ENCODE peak calls at places on chromosomes 5 and 9, in eight cellular contexts. One of them, this sample, is unnamed.

GRCh38 chr5:27312291-27312690 is 273.9 kb upstream of the CDH9 start:
- DNase-seq in testis: no peak
- DNase-seq in GM12865: no peak
- DNase-seq in AG09309: no peak
- DNase-seq in psoas muscle: no peak
- DNase-seq in endothelial cell of umbilical vein: no peak
- DNase-seq in body of pancreas: no peak
- DNase-seq in coronary artery: no peak
- DNase-seq in this sample: no peak

GRCh38 chr9:91255327-91255726 is 106.4 kb downstream of the AUH start:
- DNase-seq in testis: no peak
- DNase-seq in GM12865: no peak
- DNase-seq in AG09309: peak
- DNase-seq in psoas muscle: no peak
- DNase-seq in endothelial cell of umbilical vein: no peak
- DNase-seq in body of pancreas: no peak
- DNase-seq in coronary artery: no peak
- DNase-seq in this sample: no peak

GRCh38 chr9:72844440-72844768 is 108.4 kb downstream of the ALDH1A1 start:
- DNase-seq in testis: no peak
- DNase-seq in GM12865: no peak
- DNase-seq in AG09309: no peak
- DNase-seq in psoas muscle: no peak
- DNase-seq in endothelial cell of umbilical vein: no peak
- DNase-seq in body of pancreas: no peak
- DNase-seq in coronary artery: no peak
- DNase-seq in this sample: no peak

GRCh38 chr5:97365173-97365845 is 182.3 kb upstream of the RIOK2 start:
- DNase-seq in testis: no peak
- DNase-seq in GM12865: no peak
- DNase-seq in AG09309: no peak
- DNase-seq in psoas muscle: no peak
- DNase-seq in endothelial cell of umbilical vein: no peak
- DNase-seq in body of pancreas: no peak
- DNase-seq in coronary artery: no peak
- DNase-seq in this sample: no peak

GRCh38 chr5:77645158-77645994 is 6.9 kb upstream of the OTP start:
- DNase-seq in testis: no peak
- DNase-seq in GM12865: peak
- DNase-seq in AG09309: no peak
- DNase-seq in psoas muscle: peak
- DNase-seq in endothelial cell of umbilical vein: no peak
- DNase-seq in body of pancreas: peak
- DNase-seq in coronary artery: no peak
- DNase-seq in this sample: no peak

GRCh38 chr5:93599427-93600146 is 16.6 kb downstream of the NR2F1 start:
- DNase-seq in testis: no peak
- DNase-seq in GM12865: no peak
- DNase-seq in AG09309: no peak
- DNase-seq in psoas muscle: no peak
- DNase-seq in endothelial cell of umbilical vein: no peak
- DNase-seq in body of pancreas: no peak
- DNase-seq in coronary artery: no peak
- DNase-seq in this sample: no peak

GRCh38 chr5:79816014-79816413 is 126.4 kb downstream of the CMYA5 start:
- DNase-seq in testis: no peak
- DNase-seq in GM12865: no peak
- DNase-seq in AG09309: no peak
- DNase-seq in psoas muscle: no peak
- DNase-seq in endothelial cell of umbilical vein: no peak
- DNase-seq in body of pancreas: no peak
- DNase-seq in coronary artery: no peak
- DNase-seq in this sample: no peak

GRCh38 chr5:157933005-157933404 is 74.1 kb upstream of the CLINT1 start:
- DNase-seq in testis: no peak
- DNase-seq in GM12865: no peak
- DNase-seq in AG09309: no peak
- DNase-seq in psoas muscle: no peak
- DNase-seq in endothelial cell of umbilical vein: no peak
- DNase-seq in body of pancreas: no peak
- DNase-seq in coronary artery: no peak
- DNase-seq in this sample: no peak

GRCh38 chr5:159405611-159406031 is 75.3 kb upstream of the IL12B start:
- DNase-seq in testis: no peak
- DNase-seq in GM12865: peak
- DNase-seq in AG09309: no peak
- DNase-seq in psoas muscle: no peak
- DNase-seq in endothelial cell of umbilical vein: no peak
- DNase-seq in body of pancreas: no peak
- DNase-seq in coronary artery: no peak
- DNase-seq in this sample: peak

GRCh38 chr5:108216890-108217289 is 165.0 kb downstream of the FBXL17 start:
- DNase-seq in testis: no peak
- DNase-seq in GM12865: no peak
- DNase-seq in AG09309: no peak
- DNase-seq in psoas muscle: no peak
- DNase-seq in endothelial cell of umbilical vein: no peak
- DNase-seq in body of pancreas: no peak
- DNase-seq in coronary artery: no peak
- DNase-seq in this sample: no peak

GRCh38 chr5:80238778-80239679 is 16.8 kb downstream of the SERINC5 start:
- DNase-seq in testis: peak
- DNase-seq in GM12865: no peak
- DNase-seq in AG09309: no peak
- DNase-seq in psoas muscle: peak
- DNase-seq in endothelial cell of umbilical vein: peak
- DNase-seq in body of pancreas: peak
- DNase-seq in coronary artery: no peak
- DNase-seq in this sample: no peak

GRCh38 chr5:65483474-65484346 is 2.0 kb upstream of the ADAMTS6 start:
- DNase-seq in testis: no peak
- DNase-seq in GM12865: peak
- DNase-seq in AG09309: peak
- DNase-seq in psoas muscle: no peak
- DNase-seq in endothelial cell of umbilical vein: peak
- DNase-seq in body of pancreas: no peak
- DNase-seq in coronary artery: no peak
- DNase-seq in this sample: no peak

GRCh38 chr5:179148703-179149170 is 88.6 kb downstream of the ZNF354C start:
- DNase-seq in testis: no peak
- DNase-seq in GM12865: no peak
- DNase-seq in AG09309: no peak
- DNase-seq in psoas muscle: no peak
- DNase-seq in endothelial cell of umbilical vein: no peak
- DNase-seq in body of pancreas: no peak
- DNase-seq in coronary artery: no peak
- DNase-seq in this sample: no peak

GRCh38 chr9:121650220-121651013 is 1.0 kb upstream of the DAB2IP start:
- DNase-seq in testis: peak
- DNase-seq in GM12865: no peak
- DNase-seq in AG09309: no peak
- DNase-seq in psoas muscle: peak
- DNase-seq in endothelial cell of umbilical vein: peak
- DNase-seq in body of pancreas: peak
- DNase-seq in coronary artery: no peak
- DNase-seq in this sample: no peak

GRCh38 chr5:120749737-120750136 is 285.6 kb downstream of the PRR16 start:
- DNase-seq in testis: no peak
- DNase-seq in GM12865: no peak
- DNase-seq in AG09309: no peak
- DNase-seq in psoas muscle: no peak
- DNase-seq in endothelial cell of umbilical vein: no peak
- DNase-seq in body of pancreas: no peak
- DNase-seq in coronary artery: no peak
- DNase-seq in this sample: no peak

GRCh38 chr9:91943876-91944470 is 6.1 kb downstream of the ROR2 start:
- DNase-seq in testis: no peak
- DNase-seq in GM12865: no peak
- DNase-seq in AG09309: no peak
- DNase-seq in psoas muscle: no peak
- DNase-seq in endothelial cell of umbilical vein: no peak
- DNase-seq in body of pancreas: no peak
- DNase-seq in coronary artery: no peak
- DNase-seq in this sample: no peak

GRCh38 chr5:62082370-62082778 is 223.6 kb upstream of the KIF2A start:
- DNase-seq in testis: no peak
- DNase-seq in GM12865: no peak
- DNase-seq in AG09309: peak
- DNase-seq in psoas muscle: no peak
- DNase-seq in endothelial cell of umbilical vein: no peak
- DNase-seq in body of pancreas: no peak
- DNase-seq in coronary artery: no peak
- DNase-seq in this sample: no peak

GRCh38 chr9:127878001-127878651 is 651 bp upstream of the AK1 start:
- DNase-seq in testis: no peak
- DNase-seq in GM12865: no peak
- DNase-seq in AG09309: no peak
- DNase-seq in psoas muscle: no peak
- DNase-seq in endothelial cell of umbilical vein: no peak
- DNase-seq in body of pancreas: no peak
- DNase-seq in coronary artery: no peak
- DNase-seq in this sample: no peak

GRCh38 chr9:121739971-121740370 is 88.5 kb downstream of the DAB2IP start:
- DNase-seq in testis: peak
- DNase-seq in GM12865: no peak
- DNase-seq in AG09309: no peak
- DNase-seq in psoas muscle: no peak
- DNase-seq in endothelial cell of umbilical vein: no peak
- DNase-seq in body of pancreas: no peak
- DNase-seq in coronary artery: no peak
- DNase-seq in this sample: no peak

GRCh38 chr9:95249986-95250385 is 67.5 kb downstream of the FANCC start:
- DNase-seq in testis: no peak
- DNase-seq in GM12865: no peak
- DNase-seq in AG09309: no peak
- DNase-seq in psoas muscle: no peak
- DNase-seq in endothelial cell of umbilical vein: no peak
- DNase-seq in body of pancreas: peak
- DNase-seq in coronary artery: no peak
- DNase-seq in this sample: no peak
- TF ChIP-seq CTCF in testis: no peak
- TF ChIP-seq CTCF in GM12865: no peak
- TF ChIP-seq CTCF in AG09309: no peak
- TF ChIP-seq CTCF in psoas muscle: no peak
- TF ChIP-seq CTCF in endothelial cell of umbilical vein: no peak
- TF ChIP-seq CTCF in body of pancreas: no peak
- TF ChIP-seq CTCF in coronary artery: no peak
- TF ChIP-seq CTCF in this sample: no peak

GRCh38 chr9:137223078-137224040 is 1.3 kb upstream of the RNF208 start:
- DNase-seq in testis: peak
- DNase-seq in GM12865: peak
- DNase-seq in AG09309: peak
- DNase-seq in psoas muscle: peak
- DNase-seq in endothelial cell of umbilical vein: peak
- DNase-seq in body of pancreas: peak
- DNase-seq in coronary artery: peak
- DNase-seq in this sample: peak
- H3K4me3 ChIP-seq in testis: peak
- H3K4me3 ChIP-seq in GM12865: peak
- H3K4me3 ChIP-seq in AG09309: peak
- H3K4me3 ChIP-seq in psoas muscle: peak
- H3K4me3 ChIP-seq in endothelial cell of umbilical vein: peak
- H3K4me3 ChIP-seq in body of pancreas: peak
- H3K4me3 ChIP-seq in coronary artery: peak
- H3K4me3 ChIP-seq in this sample: peak

GRCh38 chr9:133987946-133988665 is 4.0 kb downstream of the VAV2 start:
- DNase-seq in testis: no peak
- DNase-seq in GM12865: no peak
- DNase-seq in AG09309: no peak
- DNase-seq in psoas muscle: no peak
- DNase-seq in endothelial cell of umbilical vein: no peak
- DNase-seq in body of pancreas: no peak
- DNase-seq in coronary artery: no peak
- DNase-seq in this sample: no peak

GRCh38 chr9:133991211-133991921 is 758 bp downstream of the VAV2 start:
- DNase-seq in testis: no peak
- DNase-seq in GM12865: no peak
- DNase-seq in AG09309: no peak
- DNase-seq in psoas muscle: peak
- DNase-seq in endothelial cell of umbilical vein: peak
- DNase-seq in body of pancreas: no peak
- DNase-seq in coronary artery: no peak
- DNase-seq in this sample: no peak

GRCh38 chr9:133990366-133991210 is 1.5 kb downstream of the VAV2 start:
- DNase-seq in testis: no peak
- DNase-seq in GM12865: no peak
- DNase-seq in AG09309: peak
- DNase-seq in psoas muscle: peak
- DNase-seq in endothelial cell of umbilical vein: peak
- DNase-seq in body of pancreas: peak
- DNase-seq in coronary artery: peak
- DNase-seq in this sample: no peak

GRCh38 chr9:133987455-133987800 is 4.7 kb downstream of the VAV2 start:
- DNase-seq in testis: no peak
- DNase-seq in GM12865: no peak
- DNase-seq in AG09309: no peak
- DNase-seq in psoas muscle: no peak
- DNase-seq in endothelial cell of umbilical vein: no peak
- DNase-seq in body of pancreas: no peak
- DNase-seq in coronary artery: no peak
- DNase-seq in this sample: no peak

GRCh38 chr9:133989554-133990365 is 2.4 kb downstream of the VAV2 start:
- DNase-seq in testis: no peak
- DNase-seq in GM12865: no peak
- DNase-seq in AG09309: no peak
- DNase-seq in psoas muscle: no peak
- DNase-seq in endothelial cell of umbilical vein: no peak
- DNase-seq in body of pancreas: no peak
- DNase-seq in coronary artery: no peak
- DNase-seq in this sample: no peak
- TF ChIP-seq CTCF in testis: no peak
- TF ChIP-seq CTCF in GM12865: no peak
- TF ChIP-seq CTCF in AG09309: no peak
- TF ChIP-seq CTCF in psoas muscle: no peak
- TF ChIP-seq CTCF in endothelial cell of umbilical vein: no peak
- TF ChIP-seq CTCF in body of pancreas: no peak
- TF ChIP-seq CTCF in coronary artery: no peak
- TF ChIP-seq CTCF in this sample: no peak

GRCh38 chr5:2739360-2740050 is 12.0 kb downstream of the IRX2 start:
- DNase-seq in testis: no peak
- DNase-seq in GM12865: no peak
- DNase-seq in AG09309: no peak
- DNase-seq in psoas muscle: no peak
- DNase-seq in endothelial cell of umbilical vein: no peak
- DNase-seq in body of pancreas: no peak
- DNase-seq in coronary artery: peak
- DNase-seq in this sample: no peak

GRCh38 chr5:2740051-2740848 is 11.2 kb downstream of the IRX2 start:
- DNase-seq in testis: no peak
- DNase-seq in GM12865: no peak
- DNase-seq in AG09309: no peak
- DNase-seq in psoas muscle: no peak
- DNase-seq in endothelial cell of umbilical vein: no peak
- DNase-seq in body of pancreas: no peak
- DNase-seq in coronary artery: peak
- DNase-seq in this sample: no peak

GRCh38 chr5:2737273-2738155 is 14.0 kb downstream of the IRX2 start:
- DNase-seq in testis: no peak
- DNase-seq in GM12865: no peak
- DNase-seq in AG09309: no peak
- DNase-seq in psoas muscle: no peak
- DNase-seq in endothelial cell of umbilical vein: no peak
- DNase-seq in body of pancreas: no peak
- DNase-seq in coronary artery: peak
- DNase-seq in this sample: no peak

GRCh38 chr5:2738156-2738699 is 13.2 kb downstream of the IRX2 start:
- DNase-seq in testis: no peak
- DNase-seq in GM12865: no peak
- DNase-seq in AG09309: no peak
- DNase-seq in psoas muscle: no peak
- DNase-seq in endothelial cell of umbilical vein: no peak
- DNase-seq in body of pancreas: no peak
- DNase-seq in coronary artery: peak
- DNase-seq in this sample: no peak

GRCh38 chr5:2738700-2739359 is 12.6 kb downstream of the IRX2 start:
- DNase-seq in testis: no peak
- DNase-seq in GM12865: no peak
- DNase-seq in AG09309: no peak
- DNase-seq in psoas muscle: no peak
- DNase-seq in endothelial cell of umbilical vein: no peak
- DNase-seq in body of pancreas: no peak
- DNase-seq in coronary artery: peak
- DNase-seq in this sample: no peak
- H3K4me3 ChIP-seq in testis: peak
- H3K4me3 ChIP-seq in GM12865: no peak
- H3K4me3 ChIP-seq in AG09309: peak
- H3K4me3 ChIP-seq in psoas muscle: peak
- H3K4me3 ChIP-seq in endothelial cell of umbilical vein: no peak
- H3K4me3 ChIP-seq in body of pancreas: peak
- H3K4me3 ChIP-seq in coronary artery: peak
- H3K4me3 ChIP-seq in this sample: no peak